ENCODE peak calls at places on chromosomes 16 and 17, in ten cellular contexts. R is fibroblast of pulmonary artery; F is HCT116; G is epithelial cell of esophagus; B is HepG2; V is progenitor cell of endocrine pancreas; E is CD8-positive, alpha-beta T cell; N is cardiac fibroblast; M is cardiac muscle cell; P is AG10803. S is an unnamed sample.
A peak's percentile ranks its signal among the peaks of the same experiment; 100 is the strongest.

GRCh38 chr17:44518032-44518431 is 14.8 kb upstream of the GPATCH8 start:
- DNase-seq in B (no peak), P (peak; percentile 49), E (no peak), N (peak; percentile 59), F (no peak), G (peak; percentile 34), M (no peak), V (no peak), R (no peak), S (no peak)

GRCh38 chr16:87603684-87604571 is 1.6 kb downstream of the JPH3 start:
- DNase-seq in M (peak; percentile 16), R (no peak), G (no peak), P (no peak), F (no peak), N (no peak), B (no peak), E (no peak), V (no peak), S (no peak)

GRCh38 chr17:17836818-17837379 is at the start of gene SREBF1:
- DNase-seq in N (peak; percentile 54), M (no peak), E (peak; percentile 64), P (no peak), F (no peak), B (peak; percentile 37), R (peak; percentile 44), V (peak; percentile 49), G (peak; percentile 51), S (peak; percentile 88)

GRCh38 chr17:72699566-72699965 is 392.9 kb downstream of the SLC39A11 start:
- DNase-seq in E (no peak), B (no peak), M (no peak), V (no peak), R (peak; percentile 67), N (peak; percentile 66), P (peak; percentile 73), G (no peak), F (no peak), S (no peak)

GRCh38 chr17:63834431-63835166 is 7.1 kb upstream of the FTSJ3 start:
- DNase-seq in P (peak; percentile 81), M (peak; percentile 83), V (no peak), B (peak; percentile 81), N (peak; percentile 84), R (peak; percentile 76), F (peak; percentile 83), E (peak; percentile 68), G (peak; percentile 83), S (peak; percentile 68)

GRCh38 chr17:20997711-20998570 is 44.9 kb downstream of the USP22 start:
- DNase-seq in F (no peak), V (no peak), N (no peak), G (no peak), M (no peak), E (no peak), P (no peak), B (no peak), R (no peak), S (no peak)

GRCh38 chr16:51538707-51539604 is 387.9 kb upstream of the SALL1 start:
- DNase-seq in G (peak; percentile 91), V (no peak), E (no peak), B (peak; percentile 72), P (peak; percentile 83), F (no peak), R (peak; percentile 85), M (no peak), N (peak; percentile 89), S (no peak)

GRCh38 chr16:61921373-61921772 is 114.9 kb downstream of the CDH8 start:
- DNase-seq in R (no peak), F (no peak), B (no peak), V (no peak), P (no peak), N (no peak), E (no peak), M (no peak), G (no peak), S (no peak)

GRCh38 chr17:20063665-20064648 is 54.8 kb downstream of the SPECC1 start:
- DNase-seq in M (no peak), P (peak; percentile 95), V (no peak), G (peak; percentile 85), B (no peak), N (peak; percentile 94), F (peak; percentile 33), R (peak; percentile 93), E (no peak), S (peak; percentile 20)

GRCh38 chr17:47203984-47204721 is 5.0 kb upstream of the MYL4 start:
- DNase-seq in M (no peak), G (no peak), N (peak; percentile 60), R (no peak), V (no peak), E (peak; percentile 63), F (no peak), P (peak; percentile 74), B (no peak), S (no peak)

GRCh38 chr17:7916799-7917198 is 710 bp upstream of the RNF227 start:
- DNase-seq in G (peak; percentile 28), N (peak; percentile 36), F (no peak), R (peak; percentile 60), M (no peak), B (peak; percentile 5), V (no peak), P (peak; percentile 59), E (peak; percentile 54), S (no peak)

GRCh38 chr17:66627985-66628384 is 206.9 kb upstream of the CACNG5 start:
- DNase-seq in G (no peak), M (peak; percentile 10), F (no peak), P (peak; percentile 65), V (no peak), E (no peak), N (no peak), B (no peak), R (no peak), S (no peak)

GRCh38 chr17:45143767-45144198 is 4.5 kb upstream of the HEXIM1 start:
- DNase-seq in E (peak; percentile 59), P (peak; percentile 91), N (peak; percentile 85), V (no peak), F (no peak), B (no peak), M (no peak), G (peak; percentile 77), R (peak; percentile 88), S (no peak)

DNA sequence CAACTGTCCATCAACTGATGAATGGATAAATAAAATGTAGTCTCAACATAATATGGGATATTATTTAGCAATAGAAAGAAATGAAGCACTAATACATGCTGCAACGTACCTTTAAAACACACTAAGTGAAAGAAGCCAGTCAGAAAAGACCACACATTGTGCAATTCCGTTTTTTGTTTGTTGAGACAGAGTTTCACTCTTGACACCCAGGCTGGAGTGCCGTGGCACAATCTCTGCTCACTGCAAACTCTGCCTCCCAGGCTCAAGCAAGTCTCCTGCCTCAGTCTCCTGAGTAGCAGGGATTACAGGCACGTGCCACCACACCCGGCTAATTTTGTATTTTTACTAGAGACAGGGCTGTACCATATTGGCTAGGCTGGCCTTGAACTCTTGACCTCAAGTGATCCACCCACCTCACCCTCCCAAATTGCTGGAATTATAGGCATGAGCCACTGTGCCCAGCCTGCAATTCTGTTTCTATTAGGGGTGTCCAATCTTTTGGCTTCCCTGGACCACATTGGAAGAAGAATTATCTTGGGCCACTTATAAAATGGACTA is 40.1 kb downstream of the SCNN1B start:
- DNase-seq in E (no peak), B (no peak), P (no peak), R (no peak), N (no peak), M (no peak), G (no peak), V (no peak), F (no peak), S (no peak)
- TF ChIP-seq CTCF in E (no peak), B (no peak), P (no peak), R (no peak), N (no peak), M (no peak), G (no peak), V (no peak), F (no peak), S (no peak)

DNA sequence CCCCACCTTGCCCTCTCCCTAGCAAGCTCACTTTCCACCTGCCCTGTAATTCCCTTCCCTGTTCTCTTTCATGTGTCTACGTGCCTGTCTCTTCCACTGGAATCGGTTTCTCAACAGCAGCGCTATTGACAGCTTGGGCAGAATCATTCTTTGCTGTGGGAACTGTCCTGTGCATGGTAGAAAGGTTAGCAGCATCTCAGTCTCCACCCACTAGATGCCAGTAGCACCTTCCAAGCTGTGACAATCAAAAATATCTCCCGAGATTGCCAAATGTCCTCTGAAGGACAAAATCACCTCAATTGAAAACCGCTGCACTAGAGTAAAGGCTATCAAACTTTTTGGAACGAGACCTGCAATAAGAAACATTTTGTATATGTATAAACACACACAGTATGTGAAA is 41.6 kb upstream of the KSR1 start:
- DNase-seq in N (no peak), G (no peak), M (no peak), E (no peak), R (no peak), F (no peak), P (no peak), B (no peak), V (no peak), S (no peak)
- TF ChIP-seq CTCF in N (no peak), G (peak; percentile 1), M (no peak), E (no peak), R (no peak), F (no peak), P (no peak), B (no peak), V (no peak), S (no peak)

GRCh38 chr17:39863918-39864746 is at the start of gene IKZF3:
- DNase-seq in M (peak; percentile 86), E (peak; percentile 86), P (no peak), N (peak; percentile 13), F (no peak), B (peak; percentile 46), V (peak; percentile 47), R (peak; percentile 33), G (peak; percentile 72), S (peak; percentile 76)
- TF ChIP-seq CTCF in M (no peak), E (peak; percentile 49), P (no peak), N (no peak), F (peak; percentile 27), B (peak; percentile 83), V (no peak), R (no peak), G (no peak), S (peak; percentile 59)

GRCh38 chr17:4553669-4554068 is 1.5 kb downstream of the MYBBP1A start:
- DNase-seq in M (no peak), E (no peak), V (no peak), R (no peak), F (no peak), G (no peak), B (no peak), N (no peak), P (no peak), S (no peak)

GRCh38 chr17:4556996-4557395 is 1.8 kb upstream of the MYBBP1A start:
- DNase-seq in M (no peak), E (no peak), R (no peak), F (no peak), N (no peak), V (no peak), B (no peak), G (no peak), P (no peak), S (no peak)

GRCh38 chr17:4555863-4556646 is 871 bp upstream of the MYBBP1A start:
- DNase-seq in R (no peak), G (no peak), E (no peak), N (no peak), B (no peak), V (no peak), M (no peak), F (no peak), P (no peak), S (no peak)

GRCh38 chr17:4554441-4554996 is 665 bp downstream of the MYBBP1A start:
- DNase-seq in G (no peak), V (no peak), M (no peak), N (no peak), P (no peak), F (no peak), B (no peak), R (no peak), E (no peak), S (no peak)

GRCh38 chr17:4554997-4555799 is at the start of gene MYBBP1A:
- DNase-seq in P (peak; percentile 93), B (peak; percentile 92), F (peak; percentile 86), R (peak; percentile 95), N (peak; percentile 96), G (peak; percentile 96), M (peak; percentile 99), V (peak; percentile 93), E (peak; percentile 98), S (peak; percentile 99)
- TF ChIP-seq CTCF in P (peak; percentile 43), B (peak; percentile 36), F (no peak), R (peak; percentile 5), N (peak; percentile 17), G (peak; percentile 24), M (peak; percentile 11), V (peak; percentile 44), E (no peak), S (no peak)